ENCODE peak calls at places on chromosomes 13 and 19, in nine cellular contexts. B is AG04449; K is naive thymus-derived CD8-positive, alpha-beta T cell; M is AG09309; D is NCI-H1417; V is B cell; A is naive thymus-derived CD4-positive, alpha-beta T cell; I is AG10803; H is EH. J is an unnamed sample.

GRCh38 chr19:55276720-55277430 is 3.0 kb downstream of the HSPBP1 start:
- DNase-seq in D (no peak), H (no peak), B (no peak), K (no peak), M (no peak), I (no peak), V (no peak), A (no peak), J (no peak)

GRCh38 chr13:95676100-95676774 is 702 bp upstream of the DNAJC3 start:
- DNase-seq in V (no peak), D (no peak), I (peak; percentile 41), K (peak; percentile 33), B (no peak), M (peak; percentile 4), H (peak; percentile 48), A (peak; percentile 13), J (no peak)

GRCh38 chr13:94198666-94199065 is 280.8 kb downstream of the DCT start:
- DNase-seq in I (no peak), K (no peak), H (peak; percentile 8), D (peak; percentile 62), A (no peak), V (no peak), B (no peak), M (no peak), J (no peak)

GRCh38 chr13:45092668-45093067 is 27.6 kb upstream of the GTF2F2 start:
- DNase-seq in M (no peak), A (no peak), D (no peak), V (no peak), H (peak; percentile 46), B (no peak), I (peak; percentile 55), K (no peak), J (no peak)

GRCh38 chr19:39158646-39159260 is 33.2 kb downstream of the PAK4 start:
- DNase-seq in B (no peak), K (no peak), D (no peak), M (no peak), I (no peak), A (no peak), H (no peak), V (no peak), J (no peak)

GRCh38 chr19:49316284-49316683 is 8.7 kb downstream of the SLC6A16 start:
- DNase-seq in V (no peak), D (no peak), K (no peak), A (no peak), M (no peak), B (no peak), I (no peak), H (no peak), J (no peak)

GRCh38 chr13:47188802-47189201 is 291.9 kb upstream of the HTR2A start:
- DNase-seq in H (peak; percentile 69), M (peak; percentile 63), A (no peak), K (no peak), I (peak; percentile 91), B (peak; percentile 36), V (no peak), D (no peak), J (no peak)

GRCh38 chr13:99948907-99949656 is 22.5 kb downstream of the ZIC5 start:
- DNase-seq in A (no peak), K (no peak), M (no peak), V (no peak), I (no peak), B (no peak), D (no peak), H (no peak), J (no peak)

GRCh38 chr19:33118643-33119042 is 13.3 kb upstream of the WDR88 start:
- DNase-seq in I (no peak), V (no peak), D (no peak), A (no peak), M (no peak), H (no peak), B (no peak), K (no peak), J (no peak)

GRCh38 chr13:99941086-99941485 is 30.5 kb downstream of the ZIC5 start:
- DNase-seq in I (no peak), D (peak; percentile 39), A (no peak), K (no peak), B (no peak), H (no peak), M (no peak), V (no peak), J (no peak)

GRCh38 chr19:34692541-34692940 is 15.1 kb downstream of the ZNF302 start:
- DNase-seq in H (no peak), B (no peak), K (no peak), A (no peak), M (no peak), V (no peak), D (no peak), I (no peak), J (no peak)

GRCh38 chr13:79434578-79434977 is 28.5 kb upstream of the RBM26 start:
- DNase-seq in K (no peak), V (no peak), I (no peak), M (peak; percentile 44), H (peak; percentile 75), B (no peak), A (no peak), D (no peak), J (no peak)

GRCh38 chr19:45591004-45591637 is 6.5 kb upstream of the OPA3 start:
- DNase-seq in H (peak; percentile 62), I (no peak), K (no peak), A (no peak), D (peak; percentile 4), B (no peak), M (no peak), V (peak; percentile 55), J (peak; percentile 79)

GRCh38 chr13:88377852-88378251 is 706.7 kb downstream of the SLITRK5 start:
- DNase-seq in D (no peak), B (no peak), A (no peak), H (no peak), V (no peak), M (no peak), K (no peak), I (no peak), J (no peak)

GRCh38 chr13:72290962-72291681 is 424.1 kb upstream of the DACH1 start:
- DNase-seq in B (peak; percentile 16), V (no peak), K (no peak), I (peak; percentile 81), M (no peak), H (peak; percentile 84), D (no peak), A (no peak), J (no peak)

GRCh38 chr13:63041640-63042414 is 1626.2 kb upstream of the PCDH20 start:
- DNase-seq in A (no peak), I (no peak), V (no peak), K (no peak), H (peak; percentile 1), B (no peak), M (no peak), D (no peak), J (no peak)

GRCh38 chr13:113026391-113026910 is 57.4 kb downstream of the MCF2L start:
- DNase-seq in H (no peak), I (no peak), B (no peak), A (no peak), V (no peak), K (no peak), D (no peak), M (no peak), J (no peak)

GRCh38 chr13:110391273-110391672 is 84.2 kb downstream of the COL4A2 start:
- DNase-seq in K (no peak), I (no peak), D (no peak), A (no peak), B (no peak), V (no peak), H (peak; percentile 77), M (no peak), J (no peak)

GRCh38 chr19:17389957-17390664 is 3.9 kb downstream of the CCDC194 start:
- DNase-seq in V (no peak), M (no peak), I (no peak), A (no peak), D (no peak), K (no peak), H (no peak), B (no peak), J (no peak)

GRCh38 chr19:56671613-56671994 is at the start of gene ZNF835:
- DNase-seq in M (no peak), K (peak; percentile 58), D (no peak), H (no peak), V (peak; percentile 94), I (no peak), A (peak; percentile 63), B (no peak), J (no peak)

GRCh38 chr19:44869728-44870470 is 21.2 kb upstream of the TOMM40 start:
- DNase-seq in K (no peak), H (peak; percentile 80), A (no peak), D (no peak), M (no peak), B (no peak), V (no peak), I (no peak), J (no peak)

GRCh38 chr19:44752123-44752815 is 3.8 kb downstream of the BCL3 start:
- DNase-seq in M (no peak), A (no peak), I (no peak), B (no peak), H (no peak), D (no peak), K (no peak), V (no peak), J (no peak)

GRCh38 chr13:36362251-36362650 is 16.1 kb upstream of the SPART start:
- DNase-seq in K (no peak), I (peak; percentile 88), V (no peak), H (peak; percentile 60), M (no peak), A (no peak), B (no peak), D (no peak), J (no peak)

GRCh38 chr19:45391346-45391745 is 13.5 kb downstream of the PPP1R13L start:
- DNase-seq in K (no peak), A (no peak), B (no peak), I (no peak), H (peak; percentile 48), M (no peak), V (no peak), D (no peak), J (no peak)

J was measured in BE2C.